ENCODE peak calls at places on chromosomes 16 and 17, in nine cellular contexts. O, Q, M, L, W, B, N, A and Y are unnamed samples. For H3K4me1 and H3K9me3, the result is how much of the 10 kb centered on the place peaks cover.

GRCh38 chr16:86676216-86676800 is 98.0 kb downstream of the FOXL1 start:
- DNase-seq in O (no peak), Q (no peak), M (no peak), L (no peak), W (peak), B (no peak), N (no peak), A (no peak), Y (no peak)

GRCh38 chr17:62819511-62820221 is 11.6 kb upstream of the MARCHF10 start:
- DNase-seq in O (peak), Q (peak), M (peak), L (peak), W (peak), B (peak), N (peak), A (no peak), Y (peak)

GRCh38 chr17:56594528-56595418 is 1.3 kb downstream of the NOG start:
- DNase-seq in O (no peak), Q (no peak), M (no peak), L (peak), W (peak), B (no peak), N (no peak), A (no peak), Y (no peak)

GRCh38 chr16:6510261-6510660 is 822.4 kb upstream of the RBFOX1 start:
- DNase-seq in O (no peak), Q (peak), M (no peak), L (no peak), W (no peak), B (no peak), N (no peak), A (no peak), Y (no peak)

GRCh38 chr17:16940116-16940881 is 31.6 kb downstream of the TNFRSF13B start:
- DNase-seq in O (peak), Q (no peak), M (no peak), L (peak), W (no peak), B (no peak), N (peak), A (peak), Y (no peak)

GRCh38 chr17:36808181-36808661 is 129.1 kb upstream of the LHX1 start:
- DNase-seq in O (no peak), Q (no peak), M (no peak), L (peak), W (peak), B (no peak), N (no peak), A (no peak), Y (no peak)

GRCh38 chr17:3983945-3984484 is 19.8 kb upstream of the ATP2A3 start:
- DNase-seq in O (no peak), Q (no peak), M (no peak), L (peak), W (no peak), B (no peak), N (no peak), A (no peak), Y (peak)

GRCh38 chr17:82592289-82592683 is 56.0 kb downstream of the WDR45B start:
- DNase-seq in O (peak), Q (no peak), M (no peak), L (no peak), W (no peak), B (no peak), N (peak), A (no peak), Y (no peak)

GRCh38 chr17:78111012-78111726 is 17.4 kb downstream of the TMC6 start:
- DNase-seq in O (no peak), Q (no peak), M (no peak), L (no peak), W (no peak), B (peak), N (peak), A (no peak), Y (no peak)

GRCh38 chr16:50096791-50097190 is 31.0 kb downstream of the HEATR3 start:
- DNase-seq in O (no peak), Q (no peak), M (no peak), L (no peak), W (peak), B (no peak), N (no peak), A (no peak), Y (no peak)

GRCh38 chr17:60592750-60593149 is 7.2 kb upstream of the PPM1D start:
- DNase-seq in O (no peak), Q (no peak), M (no peak), L (no peak), W (no peak), B (no peak), N (no peak), A (no peak), Y (no peak)

GRCh38 chr16:25060920-25061319 is 45.8 kb upstream of the ARHGAP17 start:
- DNase-seq in O (no peak), Q (no peak), M (no peak), L (no peak), W (no peak), B (no peak), N (no peak), A (no peak), Y (no peak)

GRCh38 chr16:5965321-5965720 is 867.7 kb upstream of the EEF2KMT start:
- DNase-seq in O (no peak), Q (no peak), M (no peak), L (no peak), W (no peak), B (no peak), N (no peak), A (no peak), Y (no peak)

GRCh38 chr17:41982026-41982989 is 15.7 kb downstream of the CNP start:
- DNase-seq in O (no peak), Q (no peak), M (no peak), L (no peak), W (no peak), B (no peak), N (peak), A (no peak), Y (peak)

GRCh38 chr16:66948034-66948821 is 12.8 kb upstream of the CES3 start:
- DNase-seq in O (no peak), Q (no peak), M (no peak), L (peak), W (peak), B (peak), N (peak), A (no peak), Y (no peak)

GRCh38 chr17:82957961-82958491 is 118.2 kb upstream of the ZNF750 start:
- DNase-seq in O (no peak), Q (no peak), M (no peak), L (no peak), W (no peak), B (peak), N (peak), A (no peak), Y (no peak)

GRCh38 chr17:17506893-17507464 is 10.8 kb upstream of the RASD1 start:
- DNase-seq in O (peak), Q (no peak), M (no peak), L (no peak), W (no peak), B (peak), N (peak), A (no peak), Y (no peak)

GRCh38 chr17:81898029-81898866 is 3.8 kb upstream of the NPB start:
- DNase-seq in O (no peak), Q (no peak), M (no peak), L (no peak), W (no peak), B (no peak), N (no peak), A (no peak), Y (no peak)

GRCh38 chr17:40341808-40342574 is 22.5 kb downstream of the GJD3 start:
- DNase-seq in O (peak), Q (no peak), M (no peak), L (peak), W (no peak), B (peak), N (peak), A (no peak), Y (peak)

GRCh38 chr17:18182978-18183333 is 672 bp upstream of the ALKBH5 start:
- DNase-seq in O (peak), Q (peak), M (peak), L (no peak), W (no peak), B (peak), N (peak), A (no peak), Y (peak)

GRCh38 chr17:1420163-1420562 is 20.1 kb upstream of the YWHAE start:
- DNase-seq in O (no peak), Q (no peak), M (no peak), L (no peak), W (no peak), B (no peak), N (peak), A (no peak), Y (no peak)

GRCh38 chr17:80862341-80862969 is 129.2 kb upstream of the CHMP6 start:
- DNase-seq in O (no peak), Q (no peak), M (no peak), L (no peak), W (no peak), B (peak), N (peak), A (no peak), Y (no peak)

GRCh38 chr17:2390199-2390880 is 10.5 kb downstream of the MNT start:
- DNase-seq in O (peak), Q (no peak), M (no peak), L (no peak), W (no peak), B (peak), N (no peak), A (no peak), Y (no peak)

GRCh38 chr17:42142371-42142896 is 12.4 kb downstream of the RAB5C start:
- DNase-seq in O (no peak), Q (no peak), M (no peak), L (no peak), W (no peak), B (peak), N (no peak), A (no peak), Y (no peak)

GRCh38 chr17:17032131-17032692 is 10.0 kb upstream of the MPRIP start:
- DNase-seq in O (peak), Q (no peak), M (no peak), L (peak), W (peak), B (peak), N (peak), A (no peak), Y (peak)

DNA sequence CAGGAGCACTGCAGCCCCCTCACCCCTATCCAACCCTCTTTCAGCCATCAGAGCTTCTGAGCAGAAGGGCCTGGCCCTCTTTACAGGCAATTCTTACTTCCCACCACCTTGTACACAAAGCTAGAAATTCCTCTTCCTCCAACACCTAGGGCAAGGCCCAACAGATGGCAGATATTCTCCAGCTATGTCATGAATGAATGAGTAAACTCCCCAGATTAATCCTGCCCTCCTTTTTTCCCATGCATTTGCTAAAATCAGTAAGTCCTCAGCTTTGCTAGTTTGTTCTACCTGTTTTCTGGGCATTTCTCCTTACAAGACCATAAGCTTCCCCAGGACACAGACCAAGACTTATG is 20.4 kb upstream of the MRPS23 start:
- DNase-seq in O (no peak), Q (no peak), M (no peak), L (no peak), W (no peak), B (no peak), N (no peak), A (no peak), Y (no peak)
- H3K4me1 ChIP-seq in O (under half), Q (half or more), M (half or more), L (under half), W (half or more), B (half or more), N (under half), A (under half), Y (under half)

GRCh38 chr16:12729448-12729847 is 74.2 kb downstream of the CPPED1 start:
- DNase-seq in O (no peak), Q (no peak), M (no peak), L (no peak), W (peak), B (no peak), N (no peak), A (no peak), Y (no peak)
- H3K9me3 ChIP-seq in O (under half), Q (under half), M (under half), L (under half), W (under half), B (under half), N (under half), A (under half), Y (under half)

GRCh38 chr16:85211247-85211910 is 99.1 kb upstream of the CIBAR2 start:
- DNase-seq in O (no peak), Q (no peak), M (no peak), L (no peak), W (peak), B (no peak), N (no peak), A (no peak), Y (no peak)
- H3K4me1 ChIP-seq in O (under half), Q (half or more), M (half or more), L (under half), W (under half), B (half or more), N (under half), A (under half), Y (half or more)

GRCh38 chr16:56812884-56813283 is 52.1 kb upstream of the SLC12A3 start:
- DNase-seq in O (no peak), Q (no peak), M (no peak), L (no peak), W (peak), B (no peak), N (no peak), A (no peak), Y (no peak)
- H3K9me3 ChIP-seq in O (under half), Q (under half), M (under half), L (under half), W (under half), B (under half), N (under half), A (under half), Y (under half)

GRCh38 chr17:68512247-68512966 is at the start of gene PRKAR1A:
- DNase-seq in O (peak), Q (peak), M (peak), L (peak), W (peak), B (peak), N (peak), A (peak), Y (peak)

GRCh38 chr17:68512967-68513474 is 791 bp downstream of the PRKAR1A start:
- DNase-seq in O (no peak), Q (no peak), M (no peak), L (peak), W (peak), B (no peak), N (no peak), A (no peak), Y (no peak)

GRCh38 chr17:68511671-68512246 is 471 bp upstream of the PRKAR1A start:
- DNase-seq in O (peak), Q (no peak), M (no peak), L (peak), W (peak), B (peak), N (peak), A (peak), Y (peak)

GRCh38 chr17:68509151-68510057 is 2.8 kb upstream of the PRKAR1A start:
- DNase-seq in O (peak), Q (no peak), M (no peak), L (peak), W (no peak), B (peak), N (peak), A (no peak), Y (peak)

GRCh38 chr17:68511254-68511670 is 968 bp upstream of the PRKAR1A start:
- DNase-seq in O (no peak), Q (no peak), M (no peak), L (no peak), W (no peak), B (no peak), N (no peak), A (no peak), Y (peak)
- H3K4me1 ChIP-seq in O (under half), Q (under half), M (under half), L (under half), W (under half), B (under half), N (under half), A (under half), Y (under half)

DNA sequence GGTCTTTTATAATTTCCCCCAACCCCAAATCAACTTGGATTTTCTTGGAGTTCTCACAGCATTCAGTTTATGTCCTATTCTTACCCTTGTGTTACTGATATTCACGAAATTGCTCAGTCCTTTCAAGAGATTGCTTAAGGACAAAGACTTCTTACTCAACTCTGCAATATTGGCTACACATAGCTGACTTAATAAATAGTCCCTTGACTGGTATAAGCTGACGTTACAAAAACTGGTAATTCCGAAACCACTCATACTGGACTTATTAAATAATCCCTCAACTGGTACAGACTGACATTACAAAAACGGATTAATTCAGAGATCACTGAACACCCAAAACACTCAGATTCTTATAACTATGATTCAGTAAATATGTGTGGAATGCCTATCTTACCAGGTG is 860 bp downstream of the TIGD7 start:
- DNase-seq in O (no peak), Q (no peak), M (no peak), L (no peak), W (no peak), B (no peak), N (no peak), A (no peak), Y (no peak)
- H3K9me3 ChIP-seq in O (under half), Q (half or more), M (half or more), L (half or more), W (under half), B (half or more), N (half or more), A (under half), Y (under half)

GRCh38 chr16:27724491-27724878 is 174.5 kb downstream of the KATNIP start:
- DNase-seq in O (no peak), Q (no peak), M (no peak), L (no peak), W (no peak), B (no peak), N (no peak), A (no peak), Y (no peak)

GRCh38 chr16:27723711-27724490 is 174.0 kb downstream of the KATNIP start:
- DNase-seq in O (no peak), Q (no peak), M (no peak), L (no peak), W (no peak), B (no peak), N (no peak), A (no peak), Y (no peak)

GRCh38 chr16:27721548-27722265 is 171.8 kb downstream of the KATNIP start:
- DNase-seq in O (peak), Q (peak), M (peak), L (no peak), W (no peak), B (peak), N (peak), A (no peak), Y (peak)

GRCh38 chr16:27722266-27722636 is 172.3 kb downstream of the KATNIP start:
- DNase-seq in O (no peak), Q (no peak), M (no peak), L (no peak), W (no peak), B (no peak), N (no peak), A (no peak), Y (no peak)

GRCh38 chr16:27722892-27723450 is 173.0 kb downstream of the KATNIP start:
- DNase-seq in O (no peak), Q (no peak), M (no peak), L (no peak), W (no peak), B (no peak), N (no peak), A (no peak), Y (no peak)
- H3K4me1 ChIP-seq in O (under half), Q (under half), M (under half), L (under half), W (under half), B (under half), N (under half), A (under half), Y (under half)

GRCh38 chr17:53058031-53058430 is 764.7 kb upstream of the KIF2B start:
- DNase-seq in O (no peak), Q (no peak), M (no peak), L (no peak), W (peak), B (no peak), N (no peak), A (no peak), Y (no peak)

DNA sequence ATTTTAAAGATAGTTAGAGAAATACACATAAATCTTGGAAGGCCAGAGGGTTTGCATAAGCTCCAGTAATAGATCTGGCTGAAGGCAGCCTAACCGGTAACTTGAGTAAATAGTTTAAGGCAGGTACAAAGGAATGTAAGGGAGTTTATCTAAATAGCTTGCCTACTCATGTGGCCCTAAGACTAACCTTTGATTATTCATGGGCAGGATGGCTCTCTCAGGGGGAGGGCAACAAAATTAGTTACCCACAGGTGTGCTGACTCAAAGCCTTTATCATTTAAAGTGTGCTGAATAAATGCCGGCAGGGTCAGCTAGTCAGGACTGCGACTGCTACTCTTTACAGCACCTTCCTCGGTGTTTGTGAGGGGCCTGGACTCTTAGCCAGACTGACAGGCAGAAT is 761.3 kb upstream of the KIF2B start:
- DNase-seq in O (no peak), Q (no peak), M (no peak), L (peak), W (no peak), B (no peak), N (no peak), A (peak), Y (no peak)
- H3K9me3 ChIP-seq in O (under half), Q (under half), M (under half), L (under half), W (under half), B (under half), N (under half), A (under half), Y (under half)

GRCh38 chr16:48635199-48635718 is 25.3 kb upstream of the N4BP1 start:
- DNase-seq in O (no peak), Q (peak), M (no peak), L (no peak), W (no peak), B (no peak), N (no peak), A (no peak), Y (no peak)
- H3K4me1 ChIP-seq in O (under half), Q (under half), M (under half), L (under half), W (under half), B (under half), N (under half), A (under half), Y (under half)